ENCODE peak calls at places on chromosomes 1 and 21, in ten cellular contexts. One of them, this sample, is unnamed.

GRCh38 chr1:197399691-197400521 is 131.9 kb downstream of the CRB1 start:
- DNase-seq in cardiac muscle cell: peak
- DNase-seq in mucosa of descending colon: peak
- DNase-seq in left lung: no peak
- DNase-seq in Peyer's patch: no peak
- DNase-seq in esophagus muscularis mucosa: no peak
- DNase-seq in fibroblast of lung: peak
- DNase-seq in ovary: no peak
- DNase-seq in natural killer cell: no peak
- DNase-seq in brain microvascular endothelial cell: peak
- DNase-seq in this sample: no peak

GRCh38 chr1:247415423-247416361 is at the start of gene NLRP3:
- DNase-seq in brain microvascular endothelial cell: peak
- DNase-seq in natural killer cell: peak
- DNase-seq in fibroblast of lung: no peak
- DNase-seq in cardiac muscle cell: no peak
- DNase-seq in Peyer's patch: no peak
- DNase-seq in mucosa of descending colon: peak
- DNase-seq in esophagus muscularis mucosa: no peak
- DNase-seq in left lung: peak
- DNase-seq in ovary: no peak
- DNase-seq in this sample: no peak

GRCh38 chr1:96487404-96487803 is 234.2 kb upstream of the PTBP2 start:
- DNase-seq in mucosa of descending colon: no peak
- DNase-seq in esophagus muscularis mucosa: no peak
- DNase-seq in fibroblast of lung: peak
- DNase-seq in left lung: no peak
- DNase-seq in natural killer cell: no peak
- DNase-seq in brain microvascular endothelial cell: no peak
- DNase-seq in ovary: no peak
- DNase-seq in Peyer's patch: no peak
- DNase-seq in cardiac muscle cell: no peak
- DNase-seq in this sample: no peak

GRCh38 chr1:232143315-232143886 is 486.5 kb downstream of the SIPA1L2 start:
- DNase-seq in esophagus muscularis mucosa: no peak
- DNase-seq in mucosa of descending colon: no peak
- DNase-seq in ovary: no peak
- DNase-seq in fibroblast of lung: no peak
- DNase-seq in brain microvascular endothelial cell: no peak
- DNase-seq in left lung: no peak
- DNase-seq in Peyer's patch: no peak
- DNase-seq in natural killer cell: no peak
- DNase-seq in cardiac muscle cell: peak
- DNase-seq in this sample: no peak

GRCh38 chr1:156748670-156749428 is 2.6 kb downstream of the HDGF start:
- DNase-seq in mucosa of descending colon: peak
- DNase-seq in natural killer cell: no peak
- DNase-seq in fibroblast of lung: peak
- DNase-seq in ovary: peak
- DNase-seq in brain microvascular endothelial cell: no peak
- DNase-seq in esophagus muscularis mucosa: no peak
- DNase-seq in left lung: peak
- DNase-seq in Peyer's patch: peak
- DNase-seq in cardiac muscle cell: peak
- DNase-seq in this sample: no peak

GRCh38 chr1:5478156-5478695 is 514.0 kb downstream of the NPHP4 start:
- DNase-seq in fibroblast of lung: no peak
- DNase-seq in mucosa of descending colon: no peak
- DNase-seq in esophagus muscularis mucosa: no peak
- DNase-seq in cardiac muscle cell: no peak
- DNase-seq in Peyer's patch: no peak
- DNase-seq in left lung: no peak
- DNase-seq in brain microvascular endothelial cell: no peak
- DNase-seq in natural killer cell: no peak
- DNase-seq in ovary: no peak
- DNase-seq in this sample: no peak

GRCh38 chr1:151286619-151287340 is 4.7 kb downstream of the ZNF687 start:
- DNase-seq in ovary: no peak
- DNase-seq in Peyer's patch: no peak
- DNase-seq in cardiac muscle cell: no peak
- DNase-seq in left lung: no peak
- DNase-seq in esophagus muscularis mucosa: no peak
- DNase-seq in mucosa of descending colon: no peak
- DNase-seq in brain microvascular endothelial cell: no peak
- DNase-seq in fibroblast of lung: no peak
- DNase-seq in natural killer cell: no peak
- DNase-seq in this sample: no peak

GRCh38 chr21:37914211-37914900 is 1.9 kb downstream of the KCNJ6 start:
- DNase-seq in esophagus muscularis mucosa: no peak
- DNase-seq in Peyer's patch: no peak
- DNase-seq in brain microvascular endothelial cell: peak
- DNase-seq in ovary: no peak
- DNase-seq in cardiac muscle cell: peak
- DNase-seq in natural killer cell: no peak
- DNase-seq in left lung: peak
- DNase-seq in fibroblast of lung: peak
- DNase-seq in mucosa of descending colon: no peak
- DNase-seq in this sample: peak

GRCh38 chr1:184792450-184792969 is 37.9 kb upstream of the EDEM3 start:
- DNase-seq in ovary: no peak
- DNase-seq in cardiac muscle cell: peak
- DNase-seq in natural killer cell: no peak
- DNase-seq in Peyer's patch: peak
- DNase-seq in fibroblast of lung: peak
- DNase-seq in mucosa of descending colon: peak
- DNase-seq in esophagus muscularis mucosa: peak
- DNase-seq in left lung: peak
- DNase-seq in brain microvascular endothelial cell: peak
- DNase-seq in this sample: no peak

GRCh38 chr21:27570306-27570868 is 603.5 kb upstream of the ADAMTS5 start:
- DNase-seq in ovary: peak
- DNase-seq in natural killer cell: no peak
- DNase-seq in brain microvascular endothelial cell: peak
- DNase-seq in mucosa of descending colon: peak
- DNase-seq in cardiac muscle cell: no peak
- DNase-seq in Peyer's patch: no peak
- DNase-seq in esophagus muscularis mucosa: peak
- DNase-seq in fibroblast of lung: peak
- DNase-seq in left lung: no peak
- DNase-seq in this sample: no peak

GRCh38 chr1:65435987-65436386 is 15.5 kb downstream of the LEPR start:
- DNase-seq in esophagus muscularis mucosa: no peak
- DNase-seq in fibroblast of lung: peak
- DNase-seq in left lung: no peak
- DNase-seq in natural killer cell: no peak
- DNase-seq in ovary: no peak
- DNase-seq in Peyer's patch: no peak
- DNase-seq in brain microvascular endothelial cell: peak
- DNase-seq in mucosa of descending colon: no peak
- DNase-seq in cardiac muscle cell: peak
- DNase-seq in this sample: no peak

GRCh38 chr1:85824066-85824835 is 116.0 kb upstream of the ZNHIT6 start:
- DNase-seq in fibroblast of lung: no peak
- DNase-seq in brain microvascular endothelial cell: no peak
- DNase-seq in Peyer's patch: no peak
- DNase-seq in left lung: no peak
- DNase-seq in ovary: no peak
- DNase-seq in natural killer cell: no peak
- DNase-seq in cardiac muscle cell: no peak
- DNase-seq in mucosa of descending colon: no peak
- DNase-seq in esophagus muscularis mucosa: no peak
- DNase-seq in this sample: no peak

GRCh38 chr1:57204091-57204490 is 219.8 kb downstream of the DAB1 start:
- DNase-seq in fibroblast of lung: no peak
- DNase-seq in left lung: no peak
- DNase-seq in ovary: no peak
- DNase-seq in cardiac muscle cell: no peak
- DNase-seq in natural killer cell: no peak
- DNase-seq in esophagus muscularis mucosa: no peak
- DNase-seq in Peyer's patch: no peak
- DNase-seq in brain microvascular endothelial cell: no peak
- DNase-seq in mucosa of descending colon: no peak
- DNase-seq in this sample: no peak

GRCh38 chr1:179342740-179343404 is 22.9 kb upstream of the AXDND1 start:
- DNase-seq in esophagus muscularis mucosa: no peak
- DNase-seq in fibroblast of lung: no peak
- DNase-seq in natural killer cell: no peak
- DNase-seq in left lung: no peak
- DNase-seq in ovary: no peak
- DNase-seq in cardiac muscle cell: no peak
- DNase-seq in mucosa of descending colon: no peak
- DNase-seq in brain microvascular endothelial cell: no peak
- DNase-seq in Peyer's patch: no peak
- DNase-seq in this sample: no peak

GRCh38 chr1:154851392-154852177 is 18.5 kb downstream of the KCNN3 start:
- DNase-seq in natural killer cell: no peak
- DNase-seq in cardiac muscle cell: peak
- DNase-seq in ovary: no peak
- DNase-seq in esophagus muscularis mucosa: no peak
- DNase-seq in left lung: no peak
- DNase-seq in fibroblast of lung: no peak
- DNase-seq in brain microvascular endothelial cell: peak
- DNase-seq in Peyer's patch: no peak
- DNase-seq in mucosa of descending colon: no peak
- DNase-seq in this sample: no peak

GRCh38 chr1:228267962-228268890 is 60.4 kb downstream of the OBSCN start:
- DNase-seq in fibroblast of lung: no peak
- DNase-seq in mucosa of descending colon: no peak
- DNase-seq in cardiac muscle cell: peak
- DNase-seq in Peyer's patch: peak
- DNase-seq in brain microvascular endothelial cell: no peak
- DNase-seq in esophagus muscularis mucosa: no peak
- DNase-seq in ovary: no peak
- DNase-seq in left lung: peak
- DNase-seq in natural killer cell: peak
- DNase-seq in this sample: no peak

GRCh38 chr1:228263636-228264035 is 55.8 kb downstream of the OBSCN start:
- DNase-seq in brain microvascular endothelial cell: no peak
- DNase-seq in fibroblast of lung: no peak
- DNase-seq in Peyer's patch: no peak
- DNase-seq in mucosa of descending colon: no peak
- DNase-seq in esophagus muscularis mucosa: peak
- DNase-seq in cardiac muscle cell: no peak
- DNase-seq in ovary: no peak
- DNase-seq in natural killer cell: no peak
- DNase-seq in left lung: no peak
- DNase-seq in this sample: peak

GRCh38 chr1:228262475-228262874 is 54.6 kb downstream of the OBSCN start:
- DNase-seq in cardiac muscle cell: no peak
- DNase-seq in Peyer's patch: no peak
- DNase-seq in fibroblast of lung: no peak
- DNase-seq in ovary: no peak
- DNase-seq in left lung: no peak
- DNase-seq in mucosa of descending colon: no peak
- DNase-seq in natural killer cell: no peak
- DNase-seq in brain microvascular endothelial cell: no peak
- DNase-seq in esophagus muscularis mucosa: no peak
- DNase-seq in this sample: no peak

GRCh38 chr1:228264100-228264816 is 56.4 kb downstream of the OBSCN start:
- DNase-seq in Peyer's patch: no peak
- DNase-seq in cardiac muscle cell: no peak
- DNase-seq in natural killer cell: no peak
- DNase-seq in fibroblast of lung: no peak
- DNase-seq in brain microvascular endothelial cell: no peak
- DNase-seq in left lung: no peak
- DNase-seq in esophagus muscularis mucosa: no peak
- DNase-seq in mucosa of descending colon: no peak
- DNase-seq in ovary: no peak
- DNase-seq in this sample: no peak

GRCh38 chr1:228265167-228265566 is 57.3 kb downstream of the OBSCN start:
- DNase-seq in brain microvascular endothelial cell: no peak
- DNase-seq in natural killer cell: no peak
- DNase-seq in mucosa of descending colon: no peak
- DNase-seq in cardiac muscle cell: no peak
- DNase-seq in left lung: no peak
- DNase-seq in Peyer's patch: no peak
- DNase-seq in fibroblast of lung: peak
- DNase-seq in esophagus muscularis mucosa: no peak
- DNase-seq in ovary: no peak
- DNase-seq in this sample: no peak
- TF ChIP-seq CTCF in brain microvascular endothelial cell: peak
- TF ChIP-seq CTCF in natural killer cell: no peak
- TF ChIP-seq CTCF in mucosa of descending colon: no peak
- TF ChIP-seq CTCF in cardiac muscle cell: peak
- TF ChIP-seq CTCF in left lung: no peak
- TF ChIP-seq CTCF in Peyer's patch: no peak
- TF ChIP-seq CTCF in fibroblast of lung: peak
- TF ChIP-seq CTCF in esophagus muscularis mucosa: no peak
- TF ChIP-seq CTCF in ovary: no peak
- TF ChIP-seq CTCF in this sample: no peak

DNA sequence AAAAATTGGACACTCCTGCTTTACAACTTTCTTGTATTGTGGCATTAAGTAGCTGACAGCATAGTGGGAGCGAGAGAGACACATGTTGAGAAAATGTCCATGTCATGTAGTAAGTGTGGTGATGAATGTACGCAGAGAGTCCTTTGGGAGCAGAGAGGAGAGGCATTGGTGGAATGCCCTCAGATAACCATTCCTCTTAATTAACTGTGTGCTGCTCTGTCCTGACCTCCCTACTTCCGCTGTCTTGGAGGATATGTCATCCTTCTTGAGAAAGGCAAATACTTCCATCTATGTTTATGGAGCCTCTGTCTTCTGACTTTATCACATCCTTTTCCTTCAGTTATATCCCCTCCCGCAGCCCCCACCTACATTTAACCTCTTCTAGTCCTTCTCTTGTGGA is 38.4 kb downstream of the F3 start:
- DNase-seq in esophagus muscularis mucosa: no peak
- DNase-seq in cardiac muscle cell: no peak
- DNase-seq in brain microvascular endothelial cell: no peak
- DNase-seq in Peyer's patch: no peak
- DNase-seq in fibroblast of lung: no peak
- DNase-seq in mucosa of descending colon: no peak
- DNase-seq in left lung: no peak
- DNase-seq in ovary: no peak
- DNase-seq in natural killer cell: no peak
- DNase-seq in this sample: no peak
- TF ChIP-seq CTCF in esophagus muscularis mucosa: no peak
- TF ChIP-seq CTCF in cardiac muscle cell: no peak
- TF ChIP-seq CTCF in brain microvascular endothelial cell: no peak
- TF ChIP-seq CTCF in Peyer's patch: no peak
- TF ChIP-seq CTCF in fibroblast of lung: no peak
- TF ChIP-seq CTCF in mucosa of descending colon: no peak
- TF ChIP-seq CTCF in left lung: no peak
- TF ChIP-seq CTCF in ovary: no peak
- TF ChIP-seq CTCF in natural killer cell: no peak
- TF ChIP-seq CTCF in this sample: no peak

GRCh38 chr1:214602764-214603657 is at the start of gene CENPF:
- DNase-seq in left lung: peak
- DNase-seq in fibroblast of lung: peak
- DNase-seq in brain microvascular endothelial cell: peak
- DNase-seq in ovary: peak
- DNase-seq in esophagus muscularis mucosa: peak
- DNase-seq in Peyer's patch: peak
- DNase-seq in cardiac muscle cell: peak
- DNase-seq in mucosa of descending colon: peak
- DNase-seq in natural killer cell: peak
- DNase-seq in this sample: peak
- TF ChIP-seq CTCF in left lung: no peak
- TF ChIP-seq CTCF in fibroblast of lung: peak
- TF ChIP-seq CTCF in brain microvascular endothelial cell: peak
- TF ChIP-seq CTCF in ovary: peak
- TF ChIP-seq CTCF in esophagus muscularis mucosa: peak
- TF ChIP-seq CTCF in Peyer's patch: peak
- TF ChIP-seq CTCF in cardiac muscle cell: peak
- TF ChIP-seq CTCF in mucosa of descending colon: no peak
- TF ChIP-seq CTCF in natural killer cell: peak
- TF ChIP-seq CTCF in this sample: no peak

GRCh38 chr1:53592985-53593757 is 134.0 kb downstream of the DMRTB1 start:
- DNase-seq in brain microvascular endothelial cell: no peak
- DNase-seq in natural killer cell: no peak
- DNase-seq in Peyer's patch: no peak
- DNase-seq in left lung: no peak
- DNase-seq in cardiac muscle cell: no peak
- DNase-seq in ovary: no peak
- DNase-seq in fibroblast of lung: no peak
- DNase-seq in esophagus muscularis mucosa: no peak
- DNase-seq in mucosa of descending colon: no peak
- DNase-seq in this sample: no peak
- TF ChIP-seq CTCF in brain microvascular endothelial cell: no peak
- TF ChIP-seq CTCF in natural killer cell: no peak
- TF ChIP-seq CTCF in Peyer's patch: no peak
- TF ChIP-seq CTCF in left lung: no peak
- TF ChIP-seq CTCF in cardiac muscle cell: no peak
- TF ChIP-seq CTCF in ovary: no peak
- TF ChIP-seq CTCF in fibroblast of lung: no peak
- TF ChIP-seq CTCF in esophagus muscularis mucosa: no peak
- TF ChIP-seq CTCF in mucosa of descending colon: no peak
- TF ChIP-seq CTCF in this sample: no peak